ENCODE peak calls at places on chromosomes 12 and 14, in five cellular contexts. C, F, P, T and W are unnamed samples.

GRCh38 chr12:99253068-99253467 is 394.5 kb upstream of the GARIN6 start:
- DNase-seq in C (peak), F (no peak), P (peak), T (no peak), W (no peak)

GRCh38 chr12:2680676-2681039 is 114.1 kb upstream of the FKBP4 start:
- DNase-seq in C (no peak), F (no peak), P (no peak), T (no peak), W (no peak)

GRCh38 chr14:99481745-99482099 is 513 bp downstream of the CCNK start:
- DNase-seq in C (no peak), F (peak), P (peak), T (no peak), W (no peak)

GRCh38 chr14:91228112-91229004 is 16.1 kb downstream of the GPR68 start:
- DNase-seq in C (no peak), F (peak), P (no peak), T (no peak), W (peak)

GRCh38 chr12:68455676-68456345 is 123.6 kb upstream of the MDM1 start:
- DNase-seq in C (no peak), F (no peak), P (no peak), T (no peak), W (no peak)

GRCh38 chr14:64363265-64363840 is 24.8 kb upstream of the MTHFD1 start:
- DNase-seq in C (no peak), F (peak), P (no peak), T (no peak), W (no peak)

GRCh38 chr12:49615725-49616124 is 7.6 kb upstream of the PRPF40B start:
- DNase-seq in C (no peak), F (no peak), P (no peak), T (no peak), W (no peak)

GRCh38 chr12:120220838-120221575 is 20.1 kb upstream of the RPLP0 start:
- DNase-seq in C (peak), F (no peak), P (no peak), T (no peak), W (no peak)

GRCh38 chr12:112283541-112283940 is 98.7 kb downstream of the HECTD4 start:
- DNase-seq in C (no peak), F (no peak), P (no peak), T (no peak), W (no peak)

GRCh38 chr12:121537814-121538698 is 42.8 kb downstream of the KDM2B start:
- DNase-seq in C (no peak), F (no peak), P (no peak), T (no peak), W (no peak)

GRCh38 chr12:131327521-131328488 is 374.1 kb downstream of the ADGRD1 start:
- DNase-seq in C (no peak), F (no peak), P (peak), T (no peak), W (no peak)

GRCh38 chr12:131323879-131324278 is 370.2 kb downstream of the ADGRD1 start:
- DNase-seq in C (no peak), F (no peak), P (no peak), T (no peak), W (no peak)

GRCh38 chr12:131318045-131318685 is 364.5 kb downstream of the ADGRD1 start:
- DNase-seq in C (no peak), F (no peak), P (no peak), T (no peak), W (no peak)

GRCh38 chr12:131321988-131322387 is 368.3 kb downstream of the ADGRD1 start:
- DNase-seq in C (no peak), F (no peak), P (no peak), T (no peak), W (no peak)
- TF ChIP-seq CTCF in C (no peak), F (no peak), P (no peak), T (no peak), W (no peak)

GRCh38 chr14:81465507-81466228 is 65.5 kb upstream of the STON2 start:
- DNase-seq in C (no peak), F (no peak), P (no peak), T (no peak), W (no peak)

GRCh38 chr14:81459912-81460311 is 59.8 kb upstream of the STON2 start:
- DNase-seq in C (no peak), F (no peak), P (no peak), T (no peak), W (no peak)

GRCh38 chr14:81466854-81467253 is 66.7 kb upstream of the STON2 start:
- DNase-seq in C (no peak), F (no peak), P (no peak), T (no peak), W (no peak)

GRCh38 chr14:81459421-81459820 is 59.3 kb upstream of the STON2 start:
- DNase-seq in C (no peak), F (no peak), P (no peak), T (no peak), W (no peak)

DNA sequence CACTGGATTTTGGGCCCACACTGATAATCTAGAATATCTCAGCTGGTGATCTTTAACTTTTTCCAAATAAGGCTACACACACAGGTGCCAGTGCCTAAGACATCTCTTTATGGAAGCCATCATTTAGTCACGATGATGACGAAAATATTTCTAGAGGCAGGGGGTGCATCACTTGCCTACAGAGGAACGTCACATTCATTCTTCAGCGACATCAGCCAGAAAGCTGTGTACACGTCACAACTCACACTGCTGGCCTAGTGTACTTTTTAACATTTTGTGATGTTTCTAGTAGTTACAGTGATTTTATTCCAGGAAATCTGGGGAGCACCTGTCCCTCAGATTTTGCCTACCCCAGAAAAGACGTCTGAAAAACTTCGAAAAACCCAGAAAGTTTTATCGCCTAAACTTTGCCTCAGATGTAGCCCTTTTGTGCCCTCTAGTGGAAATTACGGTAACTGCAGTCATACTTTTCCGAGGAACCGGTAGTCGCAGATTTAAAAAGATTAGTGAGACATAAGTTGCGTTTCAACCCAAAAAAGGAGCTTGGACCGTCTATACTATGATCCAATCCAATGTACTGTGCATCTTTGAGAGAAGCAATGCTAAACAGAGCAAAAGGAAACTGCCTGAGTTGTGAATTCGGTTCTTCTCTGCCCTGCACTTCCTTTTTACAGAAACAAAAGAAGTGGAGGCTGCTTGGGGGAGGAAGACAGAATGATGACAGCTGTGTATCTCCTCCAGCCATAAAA is 64.3 kb upstream of the STON2 start:
- DNase-seq in C (peak), F (peak), P (peak), T (peak), W (peak)
- TF ChIP-seq KDM1A in C (no peak), F (peak), P (no peak), T (no peak), W (no peak)

DNA sequence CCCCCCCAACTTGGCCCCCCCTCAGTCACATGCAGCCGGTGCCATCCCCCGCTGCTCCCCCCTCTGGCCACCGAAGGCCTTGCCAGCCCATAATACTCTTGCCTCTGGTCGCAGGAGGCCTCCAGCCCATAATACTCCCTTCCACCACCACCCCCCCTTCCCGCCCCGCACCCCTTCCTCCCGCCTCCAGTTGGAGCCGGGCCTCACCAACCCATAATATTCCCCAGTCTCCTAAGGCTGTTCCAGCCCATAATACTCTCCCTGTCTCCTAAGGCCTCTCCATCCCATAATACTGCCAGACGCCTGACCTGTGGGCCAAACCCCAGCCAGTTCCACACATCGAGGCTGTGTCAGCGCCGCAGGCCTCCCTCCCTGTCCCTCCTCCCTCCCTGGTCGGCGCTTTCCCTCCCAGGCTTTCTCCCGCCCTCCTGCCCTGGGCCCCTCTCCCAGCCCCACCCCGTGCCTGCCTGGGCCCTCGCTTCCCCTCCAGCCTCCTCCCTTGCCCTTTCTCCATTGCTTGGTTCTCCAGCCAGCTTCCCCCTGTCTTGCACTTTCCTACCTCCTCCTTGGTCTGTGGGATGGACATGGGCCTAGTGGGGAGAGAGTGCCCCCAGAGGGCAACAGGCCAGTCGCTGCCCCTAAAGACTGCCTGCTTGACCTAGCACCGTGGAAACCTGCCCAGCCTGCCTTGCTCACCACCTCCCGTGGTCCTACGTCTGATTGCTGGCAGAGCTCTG is 6.8 kb upstream of the CHD4 start:
- DNase-seq in C (peak), F (peak), P (peak), T (peak), W (no peak)
- TF ChIP-seq CTCF in C (peak), F (peak), P (peak), T (peak), W (peak)

GRCh38 chr14:37493606-37494005 is 101.4 kb downstream of the FOXA1 start:
- DNase-seq in C (peak), F (no peak), P (no peak), T (no peak), W (no peak)

GRCh38 chr14:37490607-37491006 is 104.4 kb downstream of the FOXA1 start:
- DNase-seq in C (no peak), F (no peak), P (no peak), T (no peak), W (no peak)

DNA sequence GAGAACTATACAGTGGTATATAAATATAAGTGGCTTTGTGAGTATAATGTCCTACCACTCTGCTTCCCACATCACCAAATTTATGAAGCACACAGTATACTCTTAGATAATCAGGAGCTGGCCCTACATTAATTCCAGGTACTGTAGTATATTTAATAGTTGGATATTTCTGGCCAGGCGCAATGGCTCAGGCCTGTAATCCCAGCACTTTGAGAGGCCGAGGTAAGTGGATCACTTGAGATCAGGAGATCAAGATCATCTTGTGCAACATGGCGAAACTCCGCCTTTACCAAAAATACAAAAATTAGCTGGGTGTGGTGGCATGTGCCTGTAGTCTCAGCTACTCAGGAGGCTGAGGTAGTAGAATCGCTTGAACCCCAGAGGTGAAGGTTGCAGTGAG is 104.0 kb downstream of the FOXA1 start:
- DNase-seq in C (no peak), F (no peak), P (no peak), T (no peak), W (no peak)
- TF ChIP-seq KDM1A in C (no peak), F (no peak), P (no peak), T (no peak), W (no peak)

DNA sequence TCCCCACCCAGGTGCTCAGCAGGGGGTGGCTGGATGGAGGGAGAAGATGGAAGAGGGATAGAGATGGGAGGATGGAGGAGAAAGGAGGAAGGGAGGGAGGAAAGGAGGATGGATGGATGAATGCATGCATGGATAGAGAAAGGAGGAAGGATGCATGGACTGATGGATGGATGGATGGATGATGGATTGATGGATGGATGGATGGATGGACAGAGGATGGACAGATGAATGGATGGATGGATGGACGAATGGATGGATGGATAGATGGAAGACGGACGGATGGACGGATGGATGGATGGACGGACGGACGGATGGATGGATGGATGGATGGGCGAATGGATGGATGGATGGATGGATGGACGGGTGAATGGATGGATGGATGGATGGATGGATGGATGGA is 64.1 kb downstream of the NCOR2 start:
- DNase-seq in C (no peak), F (no peak), P (no peak), T (no peak), W (no peak)
- TF ChIP-seq CTCF in C (no peak), F (no peak), P (no peak), T (no peak), W (no peak)

GRCh38 chr12:77345336-77345735 is 280.0 kb upstream of the E2F7 start:
- DNase-seq in C (no peak), F (no peak), P (no peak), T (no peak), W (no peak)
- TF ChIP-seq KDM1A in C (no peak), F (no peak), P (no peak), T (no peak), W (no peak)

GRCh38 chr14:50853891-50854290 is 18.0 kb upstream of the ABHD12B start:
- DNase-seq in C (no peak), F (no peak), P (no peak), T (no peak), W (no peak)

GRCh38 chr14:50859296-50859624 is 12.6 kb upstream of the ABHD12B start:
- DNase-seq in C (no peak), F (no peak), P (no peak), T (no peak), W (no peak)

GRCh38 chr14:50856660-50857059 is 15.2 kb upstream of the ABHD12B start:
- DNase-seq in C (no peak), F (no peak), P (no peak), T (no peak), W (no peak)

GRCh38 chr14:50854521-50854920 is 17.3 kb upstream of the ABHD12B start:
- DNase-seq in C (no peak), F (no peak), P (no peak), T (no peak), W (no peak)

DNA sequence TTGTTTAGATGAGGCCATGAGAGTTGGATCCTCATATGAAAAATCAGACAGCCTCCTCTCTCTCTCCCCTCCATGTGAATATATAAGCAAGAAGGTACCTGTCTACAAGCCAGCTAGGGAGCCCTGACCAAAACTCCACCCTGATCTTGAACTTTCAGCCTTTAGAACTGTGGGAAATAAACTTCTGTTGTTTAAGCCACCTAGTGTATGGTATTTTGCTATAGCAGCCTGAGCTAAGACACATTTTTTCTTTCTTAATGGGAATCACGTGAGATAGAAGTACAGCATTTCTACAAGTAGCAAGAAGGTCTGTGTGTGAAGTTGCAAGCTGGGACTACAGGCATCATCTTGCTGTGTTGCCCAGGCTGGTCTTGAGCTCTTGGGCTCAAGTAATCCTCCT is 16.3 kb upstream of the ABHD12B start:
- DNase-seq in C (no peak), F (no peak), P (no peak), T (no peak), W (no peak)
- TF ChIP-seq CTCF in C (peak), F (no peak), P (no peak), T (no peak), W (no peak)